ENCODE peak calls at places on chromosomes 11 and 22, in four cellular contexts. B, X, F and V are unnamed samples.

GRCh38 chr22:37982151-37982838 is 2.1 kb downstream of the SOX10 start:
- DNase-seq in B (no peak), X (no peak), F (no peak), V (no peak)

GRCh38 chr11:109993786-109994185 is 99.4 kb upstream of the ZC3H12C start:
- DNase-seq in B (peak), X (no peak), F (no peak), V (no peak)

GRCh38 chr22:21000987-21001600 is 824 bp downstream of the THAP7 start:
- DNase-seq in B (no peak), X (no peak), F (no peak), V (no peak)

GRCh38 chr11:117950320-117950719 is 21.1 kb upstream of the TMPRSS13 start:
- DNase-seq in B (no peak), X (no peak), F (peak), V (no peak)

GRCh38 chr11:27726981-27727380 is 26.7 kb upstream of the BDNF start:
- DNase-seq in B (no peak), X (no peak), F (no peak), V (peak)

GRCh38 chr11:2436013-2436520 is 8.2 kb downstream of the TRPM5 start:
- DNase-seq in B (no peak), X (no peak), F (no peak), V (no peak)

GRCh38 chr22:24554316-24555159 is at the start of gene GUCD1:
- DNase-seq in B (peak), X (no peak), F (no peak), V (peak)

GRCh38 chr11:64866173-64866491 is 12.3 kb downstream of the EHD1 start:
- DNase-seq in B (no peak), X (no peak), F (no peak), V (no peak)

GRCh38 chr11:64659417-64660144 is 63.4 kb downstream of the NRXN2 start:
- DNase-seq in B (peak), X (no peak), F (no peak), V (no peak)

GRCh38 chr22:24591286-24591830 is 1.5 kb downstream of the LRRC75B start:
- DNase-seq in B (no peak), X (no peak), F (no peak), V (peak)

GRCh38 chr11:106724293-106724892 is 293.9 kb downstream of the GUCY1A2 start:
- DNase-seq in B (no peak), X (no peak), F (no peak), V (no peak)

GRCh38 chr11:82995276-82995675 is 76.4 kb downstream of the RAB30 start:
- DNase-seq in B (no peak), X (no peak), F (no peak), V (no peak)

GRCh38 chr11:121018746-121019145 is 5.2 kb upstream of the TBCEL start:
- DNase-seq in B (no peak), X (no peak), F (no peak), V (no peak)

GRCh38 chr22:25120093-25120561 is 79.5 kb upstream of the CRYBB3 start:
- DNase-seq in B (no peak), X (no peak), F (no peak), V (no peak)